ENCODE peak calls at places on chromosomes 1 and 21, in six cellular contexts. X is neuronal stem cell; M is adrenal gland; Q is mesendoderm; K is CD8-positive, alpha-beta T cell; D is ovary. B is an unnamed sample.
A peak's percentile ranks its signal among the peaks of the same experiment; 100 is the strongest.

GRCh38 chr1:109821831-109822745 is 58.4 kb upstream of the EPS8L3 start:
- DNase-seq in K (no peak), D (no peak), M (peak; percentile 91), Q (peak; percentile 47), X (no peak), B (peak; percentile 71)

GRCh38 chr21:44518684-44519083 is 21.3 kb downstream of the KRTAP10-1 start:
- DNase-seq in M (no peak), X (no peak), D (no peak), Q (no peak), K (no peak), B (no peak)

GRCh38 chr1:5507340-5507739 is 484.9 kb downstream of the NPHP4 start:
- DNase-seq in D (no peak), M (no peak), Q (no peak), K (no peak), X (no peak), B (no peak)

GRCh38 chr1:108951242-108951641 is 12.0 kb downstream of the CLCC1 start:
- DNase-seq in Q (no peak), M (no peak), K (no peak), X (no peak), D (no peak), B (no peak)

GRCh38 chr1:30911061-30911954 is 2.8 kb upstream of the SDC3 start:
- DNase-seq in Q (peak; percentile 91), X (peak; percentile 81), K (peak; percentile 34), M (peak; percentile 86), D (peak; percentile 88), B (peak; percentile 97)

GRCh38 chr1:31064685-31065309 is 720 bp downstream of the PUM1 start:
- DNase-seq in K (peak; percentile 20), Q (peak; percentile 48), X (no peak), M (peak; percentile 22), D (no peak), B (peak; percentile 53)

GRCh38 chr1:153417136-153417888 is 992 bp downstream of the S100A7A start:
- DNase-seq in Q (no peak), X (no peak), M (no peak), D (no peak), K (no peak), B (no peak)

GRCh38 chr1:82161651-82162238 is 361.0 kb downstream of the ADGRL2 start:
- DNase-seq in Q (no peak), X (no peak), D (no peak), K (no peak), M (peak; percentile 18), B (no peak)

GRCh38 chr1:197144570-197145325 is 1.7 kb downstream of the ASPM start:
- DNase-seq in X (no peak), Q (peak; percentile 7), K (no peak), D (no peak), M (no peak), B (no peak)

GRCh38 chr1:206814716-206815341 is 42.5 kb upstream of the IL10 start:
- DNase-seq in K (no peak), M (peak; percentile 26), D (no peak), Q (no peak), X (no peak), B (no peak)

GRCh38 chr1:198794498-198794897 is 155.7 kb downstream of the PTPRC start:
- DNase-seq in M (no peak), D (no peak), Q (no peak), X (no peak), K (no peak), B (no peak)

GRCh38 chr21:17045214-17045835 is 467.5 kb upstream of the CXADR start:
- DNase-seq in K (no peak), M (no peak), D (no peak), X (no peak), Q (peak; percentile 30), B (no peak)

GRCh38 chr1:17488977-17489739 is 49.7 kb upstream of the RCC2 start:
- DNase-seq in K (no peak), Q (no peak), X (no peak), M (no peak), D (no peak), B (no peak)

GRCh38 chr1:205813755-205814058 is 709 bp upstream of the SLC41A1 start:
- DNase-seq in Q (no peak), M (no peak), D (no peak), K (no peak), X (no peak), B (no peak)

DNA sequence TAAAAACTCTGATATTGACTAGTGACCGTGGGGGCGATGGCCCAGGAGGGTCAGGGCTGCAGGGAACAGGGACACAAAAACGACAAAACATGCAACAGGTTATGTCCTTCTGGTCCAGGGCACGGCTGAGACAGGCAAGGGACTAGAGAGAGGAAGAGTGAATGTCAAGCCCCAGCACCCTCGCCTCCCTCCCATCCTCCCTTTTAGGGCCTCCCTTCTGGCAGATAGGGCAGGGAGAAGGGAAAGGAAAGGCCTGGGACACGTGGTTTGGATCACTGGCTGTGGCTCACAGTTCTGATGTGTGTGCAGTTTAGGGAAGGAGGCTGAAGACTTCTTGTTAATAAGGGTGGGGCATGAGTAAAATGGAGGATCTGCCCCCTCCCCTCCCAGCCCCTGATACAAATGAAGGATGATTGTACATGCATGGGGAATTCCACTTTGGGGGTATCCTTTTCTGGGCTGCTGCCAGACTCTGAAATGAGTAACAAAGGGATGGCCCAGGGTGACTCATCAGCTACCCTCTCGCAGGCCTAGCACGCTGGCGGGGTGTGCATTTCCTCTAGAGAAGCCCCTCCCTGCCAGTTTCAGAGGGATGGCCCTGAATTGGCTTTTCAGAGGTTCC is 14.2 kb downstream of the CAPN2 start:
- DNase-seq in M (peak; percentile 90), D (peak; percentile 77), K (peak; percentile 81), Q (peak; percentile 94), X (no peak), B (peak; percentile 87)
- H3K4me1 ChIP-seq in M (peaks cover 34% of the 10 kb centered on the region), D (peaks cover 27% of the 10 kb centered on the region), K (peaks cover 35% of the 10 kb centered on the region), Q (peaks cover 10% of the 10 kb centered on the region), X (peaks cover 15% of the 10 kb centered on the region), B (peaks cover 17% of the 10 kb centered on the region)

DNA sequence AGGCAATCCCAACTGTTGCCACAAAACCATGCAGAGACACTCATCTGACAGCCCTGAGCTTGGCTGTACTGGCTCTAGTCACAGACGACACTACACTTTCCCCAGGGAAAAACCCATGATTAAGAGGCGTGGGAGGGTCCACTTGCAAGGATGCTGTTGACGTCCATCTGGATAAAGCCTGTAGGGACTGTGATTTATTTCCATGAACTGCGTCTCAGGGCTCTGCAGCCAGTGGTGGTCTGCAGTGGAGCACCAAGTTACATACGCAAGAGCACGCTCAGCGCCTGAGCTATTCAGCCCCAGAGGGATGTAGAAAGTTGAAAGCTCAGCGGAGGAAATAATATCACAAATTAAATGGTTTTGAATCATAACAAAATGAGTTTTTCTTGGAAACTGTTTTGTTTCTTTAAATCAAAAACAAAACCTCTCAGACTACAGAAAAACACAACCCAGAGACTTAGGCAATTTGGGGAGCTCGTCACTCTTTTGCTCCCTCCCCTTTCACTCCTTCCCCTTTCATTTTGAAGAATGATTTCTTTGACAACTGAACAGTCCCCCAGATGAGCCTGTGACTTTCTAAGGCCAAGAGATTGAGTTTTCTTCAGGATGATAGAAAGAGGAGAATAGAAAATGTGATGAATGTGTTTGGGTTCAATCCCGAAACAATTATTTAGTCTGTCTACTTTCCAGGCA is 71.2 kb downstream of the NGF start:
- DNase-seq in M (peak; percentile 31), D (no peak), X (no peak), K (no peak), Q (no peak), B (peak; percentile 62)
- H3K4me3 ChIP-seq in M (no peak overlapping the region), D (no peak overlapping the region), X (no peak overlapping the region), K (no peak overlapping the region), Q (no peak overlapping the region), B (no peak overlapping the region)

GRCh38 chr1:214224605-214225354 is 56.2 kb upstream of the SMYD2 start:
- DNase-seq in Q (peak; percentile 79), K (no peak), D (no peak), X (no peak), M (no peak), B (no peak)
- H3K27ac ChIP-seq in Q (no peak overlapping the region), K (no peak overlapping the region), D (no peak overlapping the region), X (no peak overlapping the region), M (no peak overlapping the region), B (no peak overlapping the region)

GRCh38 chr1:204432708-204433107 is 21.1 kb upstream of the PPP1R15B start:
- DNase-seq in X (no peak), D (no peak), M (no peak), Q (no peak), K (no peak), B (no peak)

GRCh38 chr1:204435246-204435885 is 23.7 kb upstream of the PPP1R15B start:
- DNase-seq in Q (no peak), M (no peak), X (no peak), D (no peak), K (no peak), B (no peak)

GRCh38 chr1:204434116-204434755 is 22.6 kb upstream of the PPP1R15B start:
- DNase-seq in M (no peak), D (no peak), Q (no peak), K (no peak), X (no peak), B (no peak)

GRCh38 chr1:204429746-204430145 is 18.1 kb upstream of the PPP1R15B start:
- DNase-seq in Q (no peak), X (no peak), D (no peak), M (no peak), K (no peak), B (no peak)

GRCh38 chr1:204431310-204432184 is 19.9 kb upstream of the PPP1R15B start:
- DNase-seq in Q (peak; percentile 76), K (peak; percentile 70), M (peak; percentile 78), D (peak; percentile 84), X (peak; percentile 68), B (peak; percentile 88)
- H3K4me1 ChIP-seq in Q (no peaks in the 10 kb centered on the region), K (no peaks in the 10 kb centered on the region), M (no peaks in the 10 kb centered on the region), D (no peaks in the 10 kb centered on the region), X (no peaks in the 10 kb centered on the region), B (peaks cover 2% of the 10 kb centered on the region)

GRCh38 chr1:226220473-226221189 is 2.8 kb upstream of the MIXL1 start:
- DNase-seq in D (no peak), Q (peak; percentile 85), K (no peak), X (no peak), M (no peak), B (no peak)

GRCh38 chr1:226222686-226223085 is 778 bp upstream of the MIXL1 start:
- DNase-seq in K (no peak), D (no peak), M (no peak), Q (no peak), X (no peak), B (no peak)

GRCh38 chr1:226223157-226223785 is at the start of gene MIXL1:
- DNase-seq in Q (peak; percentile 95), K (no peak), M (no peak), D (no peak), X (no peak), B (no peak)

GRCh38 chr1:226226601-226227000 is 3.1 kb downstream of the MIXL1 start:
- DNase-seq in D (no peak), Q (no peak), M (no peak), X (no peak), K (no peak), B (no peak)

DNA sequence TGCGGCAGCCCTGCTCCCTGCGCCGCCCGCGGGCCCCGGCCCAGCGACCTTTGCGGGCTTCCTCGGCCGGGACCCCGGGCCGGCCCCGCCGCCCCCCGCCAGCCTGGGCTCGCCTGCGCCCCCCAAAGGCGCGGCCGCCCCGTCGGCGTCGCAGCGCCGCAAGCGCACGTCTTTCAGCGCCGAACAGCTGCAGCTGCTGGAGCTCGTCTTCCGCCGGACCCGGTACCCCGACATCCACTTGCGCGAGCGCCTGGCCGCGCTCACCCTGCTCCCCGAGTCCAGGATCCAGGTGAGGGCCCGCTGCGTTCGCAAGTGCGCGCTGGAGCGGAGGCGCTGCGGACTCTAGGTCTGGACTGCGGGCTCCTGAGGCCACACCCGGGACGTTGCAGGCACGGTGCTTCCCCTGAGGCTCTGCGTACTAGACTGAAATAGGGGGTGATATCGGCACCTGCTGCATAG is 351 bp downstream of the MIXL1 start:
- DNase-seq in M (no peak), D (peak; percentile 31), K (no peak), Q (peak; percentile 57), X (peak; percentile 38), B (no peak)
- H3K4me3 ChIP-seq in M (no peak overlapping the region), D (peak overlapping the region; percentile 20), K (peak overlapping the region; percentile 46), Q (peak overlapping the region; percentile 75), X (peak overlapping the region; percentile 93), B (peak overlapping the region; percentile 46)